ENCODE peak calls at places on chromosomes 2 and 18, in nine cellular contexts. H, C, E, Q, V, N, A, R and U are unnamed samples.
A peak's percentile ranks its signal among the peaks of the same experiment; 100 is the strongest.

GRCh38 chr2:40668435-40668834 is 216.5 kb upstream of the SLC8A1 start:
- DNase-seq in H (no peak), C (no peak), E (no peak), Q (peak; percentile 11), V (no peak), N (no peak), A (no peak), R (peak; percentile 4), U (no peak)

GRCh38 chr2:26671691-26672090 is 20.8 kb upstream of the KCNK3 start:
- DNase-seq in H (no peak), C (no peak), E (no peak), Q (no peak), V (no peak), N (no peak), A (peak; percentile 20), R (no peak), U (no peak)

GRCh38 chr2:20580690-20581437 is 70.0 kb downstream of the HS1BP3 start:
- DNase-seq in H (peak; percentile 42), C (peak; percentile 49), E (no peak), Q (no peak), V (no peak), N (no peak), A (peak; percentile 52), R (peak; percentile 43), U (peak; percentile 44)

GRCh38 chr2:228611171-228611570 is 429.7 kb upstream of the SPHKAP start:
- DNase-seq in H (no peak), C (no peak), E (no peak), Q (no peak), V (no peak), N (no peak), A (no peak), R (no peak), U (no peak)

GRCh38 chr18:48817021-48817461 is 133.7 kb downstream of the SMAD7 start:
- DNase-seq in H (peak; percentile 30), C (peak; percentile 64), E (peak; percentile 40), Q (no peak), V (no peak), N (no peak), A (peak; percentile 73), R (no peak), U (peak; percentile 48)

GRCh38 chr2:47360937-47361336 is 42.0 kb upstream of the MSH2 start:
- DNase-seq in H (no peak), C (no peak), E (no peak), Q (no peak), V (no peak), N (no peak), A (no peak), R (peak; percentile 92), U (no peak)

GRCh38 chr2:145194671-145195070 is 674.8 kb upstream of the ZEB2 start:
- DNase-seq in H (no peak), C (no peak), E (no peak), Q (peak; percentile 21), V (no peak), N (no peak), A (no peak), R (no peak), U (no peak)

GRCh38 chr2:234074751-234075520 is 24.4 kb downstream of the SPP2 start:
- DNase-seq in H (no peak), C (no peak), E (no peak), Q (no peak), V (no peak), N (no peak), A (no peak), R (no peak), U (no peak)

GRCh38 chr2:58204195-58204959 is 36.7 kb downstream of the FANCL start:
- DNase-seq in H (no peak), C (no peak), E (no peak), Q (no peak), V (no peak), N (no peak), A (no peak), R (peak; percentile 33), U (no peak)

GRCh38 chr2:165563468-165564225 is 94.1 kb downstream of the CSRNP3 start:
- DNase-seq in H (no peak), C (no peak), E (no peak), Q (peak; percentile 60), V (no peak), N (no peak), A (no peak), R (no peak), U (no peak)

GRCh38 chr18:79645291-79645983 is 34.2 kb upstream of the CTDP1 start:
- DNase-seq in H (no peak), C (no peak), E (no peak), Q (no peak), V (no peak), N (no peak), A (no peak), R (no peak), U (no peak)

GRCh38 chr2:72824224-72824842 is 1.5 kb downstream of the EXOC6B start:
- DNase-seq in H (no peak), C (no peak), E (no peak), Q (no peak), V (no peak), N (no peak), A (no peak), R (peak; percentile 68), U (no peak)

GRCh38 chr2:15170068-15170775 is 390.9 kb downstream of the NBAS start:
- DNase-seq in H (no peak), C (peak; percentile 45), E (no peak), Q (peak; percentile 87), V (no peak), N (no peak), A (no peak), R (no peak), U (peak; percentile 30)

GRCh38 chr18:70411886-70412443 is 123.1 kb downstream of the SOCS6 start:
- DNase-seq in H (no peak), C (no peak), E (no peak), Q (no peak), V (no peak), N (no peak), A (no peak), R (peak; percentile 47), U (no peak)

GRCh38 chr18:55031576-55031975 is 72.3 kb upstream of the CCDC68 start:
- DNase-seq in H (no peak), C (no peak), E (no peak), Q (peak; percentile 40), V (no peak), N (no peak), A (no peak), R (no peak), U (no peak)

DNA sequence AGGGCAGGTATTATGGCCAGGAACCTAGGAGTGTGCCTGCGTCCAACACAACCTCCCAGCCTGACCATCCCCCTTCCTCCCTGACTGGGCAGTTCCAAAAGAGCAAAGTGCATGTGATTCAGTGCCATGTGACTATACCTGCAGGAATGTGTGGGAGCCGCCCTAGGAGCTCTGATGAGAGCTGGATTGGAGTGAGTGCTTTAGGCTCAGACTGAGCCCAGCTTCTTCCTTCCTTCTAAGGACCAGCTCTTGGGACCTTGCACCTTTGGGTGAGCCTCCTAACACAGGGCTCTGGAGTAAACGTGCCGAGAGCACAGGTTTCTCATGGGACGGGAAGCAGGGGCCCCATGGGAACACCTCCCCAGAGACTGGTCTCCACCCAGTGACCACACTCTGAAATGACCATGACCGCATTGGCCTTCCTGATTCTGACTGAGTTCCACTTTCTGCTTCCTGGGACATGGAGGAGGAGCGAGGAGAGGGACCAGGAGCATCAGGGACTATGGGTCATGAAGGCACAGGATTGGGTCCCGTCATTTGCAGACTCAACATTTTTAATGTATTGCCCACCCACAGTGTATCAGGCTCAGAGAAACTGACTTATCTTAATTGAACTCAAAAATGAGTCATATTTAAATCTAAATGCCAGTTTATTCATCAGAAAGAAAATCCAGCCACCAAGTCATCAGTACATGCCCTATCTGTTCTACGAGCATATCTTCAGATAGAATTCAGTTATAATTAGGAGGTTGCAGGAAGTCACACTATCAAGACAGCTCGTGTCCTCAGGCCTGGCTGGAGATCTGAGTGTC is 87.8 kb upstream of the BCL2L11 start:
- DNase-seq in H (no peak), C (no peak), E (peak; percentile 32), Q (peak; percentile 51), V (no peak), N (no peak), A (no peak), R (peak; percentile 1), U (no peak)
- H3K4me3 ChIP-seq in H (no peak overlapping the region), C (no peak overlapping the region), E (no peak overlapping the region), Q (no peak overlapping the region), V (no peak overlapping the region), N (no peak overlapping the region), A (no peak overlapping the region), R (no peak overlapping the region), U (no peak overlapping the region)

DNA sequence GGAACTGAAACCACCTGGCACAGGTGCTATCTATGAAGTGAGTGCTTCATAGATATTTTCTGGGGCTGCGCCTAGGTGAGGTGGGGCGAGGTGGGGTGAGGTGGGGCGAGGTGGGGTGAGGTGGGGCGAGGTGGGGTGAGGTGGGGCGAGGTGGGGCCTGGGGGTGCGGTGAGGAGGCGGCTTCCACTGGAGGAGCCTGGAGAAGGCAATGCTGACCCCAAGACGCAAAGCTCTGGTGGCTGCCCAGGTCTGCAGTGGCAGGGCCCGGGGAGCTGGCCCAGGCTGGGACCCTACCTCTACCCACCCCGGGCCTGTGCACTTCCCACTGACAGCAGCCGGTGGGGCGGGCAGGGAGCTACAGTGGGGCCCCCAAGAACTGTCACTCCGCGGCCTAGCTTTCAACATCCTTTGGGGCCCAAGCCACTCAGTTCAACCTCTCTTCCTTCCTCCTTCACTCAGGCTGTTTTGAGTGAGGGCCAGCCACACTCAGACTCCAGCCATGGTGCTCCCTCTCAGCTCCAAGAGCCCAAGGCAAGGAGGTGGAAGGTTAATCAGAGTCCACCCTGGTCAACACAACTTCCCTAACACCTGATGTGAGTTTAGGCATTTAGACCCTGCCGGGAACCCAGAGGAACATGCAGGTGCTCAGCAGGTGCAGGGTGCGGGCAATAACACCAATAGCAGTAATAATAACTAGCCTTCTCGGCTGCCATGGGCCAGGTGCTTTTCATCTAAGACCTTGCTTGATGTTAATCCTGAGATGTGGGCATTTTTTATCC is 93.7 kb downstream of the ZFP36L2 start:
- DNase-seq in H (no peak), C (peak; percentile 77), E (no peak), Q (no peak), V (no peak), N (no peak), A (peak; percentile 91), R (no peak), U (no peak)
- H3K27ac ChIP-seq in H (no peak overlapping the region), C (no peak overlapping the region), E (no peak overlapping the region), Q (no peak overlapping the region), V (peak overlapping the region; percentile 88), N (peak overlapping the region; percentile 83), A (peak overlapping the region; percentile 99), R (no peak overlapping the region), U (no peak overlapping the region)

DNA sequence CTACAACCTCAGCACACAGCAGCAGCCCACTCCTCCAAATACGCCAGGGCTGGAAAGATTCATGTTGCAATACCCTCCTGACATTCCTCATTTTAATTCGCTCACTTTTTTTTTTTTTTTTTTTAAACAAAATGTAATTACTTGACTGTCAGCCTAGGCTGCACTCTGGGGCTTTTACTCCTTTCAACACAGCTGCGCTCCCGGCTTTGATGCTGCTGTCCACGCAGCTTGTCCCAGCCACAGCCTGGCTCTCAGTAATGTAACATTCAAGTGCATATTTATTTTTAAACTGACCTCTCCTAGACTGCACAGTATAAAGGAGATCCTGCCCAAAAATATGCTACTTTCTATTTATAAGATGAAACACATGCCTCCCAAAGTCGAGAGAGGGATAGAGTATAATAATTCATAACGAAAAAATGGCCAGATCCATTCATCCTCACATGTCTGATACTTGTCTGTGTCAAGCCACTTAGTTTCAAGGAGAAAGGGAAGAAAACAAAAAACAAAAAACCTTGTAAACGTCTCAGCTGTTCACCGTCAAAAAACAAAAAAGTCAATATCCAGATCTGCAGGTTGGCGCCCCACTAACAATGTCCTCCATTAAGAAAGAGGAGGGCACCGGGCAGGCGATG is 947 bp downstream of the CDC42EP3 start:
- DNase-seq in H (no peak), C (no peak), E (no peak), Q (no peak), V (no peak), N (no peak), A (no peak), R (no peak), U (no peak)
- H3K4me1 ChIP-seq in H (peaks cover 4% of the 10 kb centered on the region), C (no peaks in the 10 kb centered on the region), E (peaks cover 8% of the 10 kb centered on the region), Q (peaks cover 3% of the 10 kb centered on the region), V (peaks cover 46% of the 10 kb centered on the region), N (peaks cover 52% of the 10 kb centered on the region), A (peaks cover 12% of the 10 kb centered on the region), R (peaks cover 16% of the 10 kb centered on the region), U (peaks cover 10% of the 10 kb centered on the region)

GRCh38 chr2:195535911-195536522 is 121.0 kb upstream of the SLC39A10 start:
- DNase-seq in H (peak; percentile 71), C (no peak), E (no peak), Q (no peak), V (peak; percentile 30), N (peak; percentile 77), A (peak; percentile 90), R (no peak), U (no peak)
- H3K4me3 ChIP-seq in H (no peak overlapping the region), C (no peak overlapping the region), E (no peak overlapping the region), Q (no peak overlapping the region), V (peak overlapping the region; percentile 18), N (peak overlapping the region; percentile 32), A (no peak overlapping the region), R (no peak overlapping the region), U (no peak overlapping the region)